ENCODE peak calls at places on chromosomes 7 and 10, in eight cellular contexts. I, Q, Y, Z, L, N, W and X are unnamed samples.

GRCh38 chr7:102934670-102935069 is 21.9 kb downstream of the LRRC17 start:
- DNase-seq in I (no peak), Q (no peak), Y (no peak), Z (peak; percentile 66), L (no peak), N (no peak), W (no peak), X (no peak)

GRCh38 chr7:873367-874002 is 2.9 kb upstream of the GET4 start:
- DNase-seq in I (peak; percentile 88), Q (peak; percentile 92), Y (peak; percentile 75), Z (peak; percentile 86), L (peak; percentile 92), N (peak; percentile 77), W (peak; percentile 92), X (peak; percentile 75)

GRCh38 chr10:43048301-43049051 is 28.4 kb upstream of the RET start:
- DNase-seq in I (peak; percentile 7), Q (no peak), Y (no peak), Z (no peak), L (no peak), N (no peak), W (no peak), X (no peak)

GRCh38 chr7:19508124-19508523 is 200.7 kb downstream of the POLR1F start:
- DNase-seq in I (no peak), Q (no peak), Y (no peak), Z (no peak), L (no peak), N (no peak), W (no peak), X (no peak)

GRCh38 chr7:134276951-134277350 is 39.8 kb downstream of the SLC35B4 start:
- DNase-seq in I (no peak), Q (no peak), Y (no peak), Z (no peak), L (no peak), N (no peak), W (no peak), X (no peak)

GRCh38 chr7:29919790-29920189 is 69.8 kb downstream of the SCRN1 start:
- DNase-seq in I (no peak), Q (no peak), Y (no peak), Z (no peak), L (no peak), N (no peak), W (no peak), X (no peak)

GRCh38 chr10:35511649-35512048 is 93.5 kb upstream of the GJD4 start:
- DNase-seq in I (no peak), Q (no peak), Y (no peak), Z (no peak), L (no peak), N (no peak), W (no peak), X (no peak)

GRCh38 chr7:138755831-138756590 is 41.8 kb upstream of the TMEM213 start:
- DNase-seq in I (no peak), Q (no peak), Y (peak; percentile 27), Z (no peak), L (no peak), N (no peak), W (no peak), X (no peak)

GRCh38 chr7:90401989-90402388 is 1.3 kb upstream of the CLDN12 start:
- DNase-seq in I (no peak), Q (peak; percentile 55), Y (no peak), Z (no peak), L (no peak), N (no peak), W (no peak), X (no peak)

GRCh38 chr7:155378959-155379871 is 78.7 kb upstream of the EN2 start:
- DNase-seq in I (no peak), Q (no peak), Y (no peak), Z (no peak), L (no peak), N (no peak), W (no peak), X (no peak)

GRCh38 chr7:155377837-155378579 is 79.9 kb upstream of the EN2 start:
- DNase-seq in I (peak; percentile 72), Q (peak; percentile 17), Y (peak; percentile 32), Z (peak; percentile 69), L (peak; percentile 91), N (no peak), W (peak; percentile 76), X (no peak)

GRCh38 chr7:155378580-155378934 is 79.4 kb upstream of the EN2 start:
- DNase-seq in I (no peak), Q (no peak), Y (no peak), Z (no peak), L (no peak), N (no peak), W (no peak), X (no peak)

GRCh38 chr7:155375337-155376277 is 77.9 kb downstream of the INSIG1 start:
- DNase-seq in I (no peak), Q (no peak), Y (no peak), Z (peak; percentile 47), L (no peak), N (peak; percentile 70), W (no peak), X (no peak)

DNA sequence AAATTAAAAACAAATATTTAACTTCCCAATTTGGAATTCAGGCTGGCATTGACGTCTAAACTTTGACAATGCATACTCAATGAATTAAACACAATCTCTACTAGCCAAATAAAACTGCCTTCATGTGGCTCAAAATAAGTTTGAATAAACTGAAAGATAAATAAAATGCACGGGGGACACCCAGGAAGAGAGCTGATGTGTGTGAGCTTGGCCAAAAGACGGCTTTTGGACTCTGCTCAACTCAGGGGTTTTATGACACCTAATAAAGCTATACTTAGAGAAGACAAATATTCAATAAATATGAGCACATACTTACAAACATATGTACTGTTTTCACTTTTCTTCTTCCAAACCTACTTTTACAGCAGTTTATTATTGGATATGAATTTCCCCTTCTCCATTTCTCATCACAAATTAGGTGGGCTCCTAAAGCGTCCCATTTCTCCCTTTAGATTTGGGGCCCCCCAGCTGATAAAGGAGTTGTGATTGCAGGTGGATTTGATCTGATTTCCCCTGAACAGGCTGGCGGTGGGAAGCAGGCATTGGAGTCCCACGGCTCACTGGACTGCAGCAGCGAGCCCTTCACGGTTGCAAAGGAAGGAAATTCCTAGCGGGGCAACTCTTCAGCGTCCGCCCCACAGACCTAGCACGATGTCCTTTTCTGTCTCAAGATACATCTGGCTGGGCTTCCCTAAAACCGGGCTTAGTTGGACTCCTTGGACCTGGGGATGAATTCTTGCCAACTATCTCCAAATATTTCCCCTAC is 79.6 kb downstream of the INSIG1 start:
- DNase-seq in I (no peak), Q (no peak), Y (no peak), Z (peak; percentile 42), L (no peak), N (no peak), W (no peak), X (no peak)
- H3K4me3 ChIP-seq in I (peak overlapping the region; percentile 24), Q (peak overlapping the region; percentile 5), Y (no peak overlapping the region), Z (no peak overlapping the region), L (peak overlapping the region; percentile 16), N (no peak overlapping the region), W (peak overlapping the region; percentile 21), X (no peak overlapping the region)

DNA sequence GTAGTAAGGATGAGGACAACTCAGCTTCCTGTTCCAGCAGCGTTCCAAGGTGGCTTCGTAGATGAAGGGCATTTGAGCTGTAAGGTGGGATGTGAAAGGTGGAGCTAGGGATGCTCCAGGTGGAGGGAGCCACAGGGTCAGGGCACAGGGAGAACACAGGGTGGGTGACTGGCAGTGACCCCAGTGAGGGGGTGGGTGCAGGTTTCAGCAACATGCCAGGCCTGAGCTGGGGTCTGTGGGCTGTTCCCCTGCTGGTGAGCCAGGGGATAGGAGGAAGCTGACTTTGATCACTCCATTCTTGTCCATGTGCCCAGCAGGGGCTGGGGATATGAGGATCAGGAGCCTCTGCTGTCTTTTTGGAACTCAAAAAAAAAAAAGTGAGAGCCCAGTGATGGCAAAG is 33.2 kb downstream of the CDH23 start:
- DNase-seq in I (no peak), Q (no peak), Y (no peak), Z (peak; percentile 60), L (no peak), N (no peak), W (peak; percentile 40), X (no peak)
- TF ChIP-seq CTCF in I (no peak), Q (no peak), Y (no peak), Z (peak; percentile 50), L (no peak), N (no peak), W (no peak), X (peak; percentile 20)

GRCh38 chr10:9786576-9786975 is 1231.1 kb upstream of the CELF2 start:
- DNase-seq in I (no peak), Q (no peak), Y (peak; percentile 1), Z (no peak), L (no peak), N (no peak), W (no peak), X (no peak)

GRCh38 chr10:9789996-9790395 is 1227.7 kb upstream of the CELF2 start:
- DNase-seq in I (no peak), Q (no peak), Y (no peak), Z (no peak), L (no peak), N (no peak), W (no peak), X (no peak)

GRCh38 chr10:9781681-9782080 is 1236.0 kb upstream of the CELF2 start:
- DNase-seq in I (no peak), Q (no peak), Y (no peak), Z (no peak), L (no peak), N (no peak), W (no peak), X (no peak)

DNA sequence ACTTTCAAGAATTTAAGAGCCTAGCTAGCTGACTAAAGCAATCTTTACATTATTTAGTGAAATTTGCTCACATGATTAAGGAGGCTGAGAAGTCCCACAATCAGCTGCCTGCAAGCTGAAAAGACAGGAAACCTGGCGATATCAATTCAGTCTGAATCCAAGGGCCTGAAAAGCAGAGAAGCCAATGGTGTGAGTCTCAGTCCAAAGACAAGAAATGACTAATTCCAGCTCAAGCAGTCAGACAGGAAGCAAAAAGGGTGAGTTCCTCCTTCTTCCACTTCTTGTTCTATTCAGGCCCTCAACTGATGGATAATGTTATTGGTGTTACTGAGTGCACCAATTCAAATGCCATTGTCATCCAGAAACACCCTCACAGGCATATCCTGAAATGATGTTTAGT is 1231.6 kb upstream of the CELF2 start:
- DNase-seq in I (no peak), Q (no peak), Y (no peak), Z (no peak), L (no peak), N (no peak), W (no peak), X (no peak)
- H3K36me3 ChIP-seq in I (no peaks in the 10 kb centered on the region), Q (no peaks in the 10 kb centered on the region), Y (no peaks in the 10 kb centered on the region), Z (no peaks in the 10 kb centered on the region), L (no peaks in the 10 kb centered on the region), N (no peaks in the 10 kb centered on the region), W (no peaks in the 10 kb centered on the region), X (no peaks in the 10 kb centered on the region)

GRCh38 chr7:37353949-37354660 is 94.6 kb downstream of the ELMO1 start:
- DNase-seq in I (no peak), Q (no peak), Y (no peak), Z (no peak), L (no peak), N (no peak), W (no peak), X (no peak)

GRCh38 chr7:37354661-37355131 is 94.0 kb downstream of the ELMO1 start:
- DNase-seq in I (peak; percentile 38), Q (peak; percentile 65), Y (peak; percentile 76), Z (no peak), L (no peak), N (no peak), W (peak; percentile 82), X (no peak)

GRCh38 chr7:37349979-37350590 is 98.6 kb downstream of the ELMO1 start:
- DNase-seq in I (no peak), Q (peak; percentile 4), Y (no peak), Z (no peak), L (peak; percentile 17), N (no peak), W (no peak), X (peak; percentile 68)

GRCh38 chr7:37352251-37352650 is 96.4 kb downstream of the ELMO1 start:
- DNase-seq in I (no peak), Q (no peak), Y (no peak), Z (no peak), L (no peak), N (no peak), W (no peak), X (no peak)

GRCh38 chr7:37352974-37353948 is 95.4 kb downstream of the ELMO1 start:
- DNase-seq in I (no peak), Q (peak; percentile 8), Y (no peak), Z (peak; percentile 31), L (no peak), N (peak; percentile 72), W (peak; percentile 87), X (peak; percentile 54)
- H3K4me3 ChIP-seq in I (no peak overlapping the region), Q (peak overlapping the region; percentile 38), Y (no peak overlapping the region), Z (no peak overlapping the region), L (peak overlapping the region; percentile 33), N (peak overlapping the region; percentile 71), W (peak overlapping the region; percentile 44), X (peak overlapping the region; percentile 61)